ENCODE peak calls at places on chromosomes 12 and 14, in six cellular contexts. One of them, this sample, is unnamed.

GRCh38 chr14:104694991-104695659 is 5.7 kb downstream of the INF2 start:
- DNase-seq in right lobe of liver: no peak
- DNase-seq in fibroblast of lung: peak
- DNase-seq in GM12865: no peak
- DNase-seq in HCT116: no peak
- DNase-seq in endodermal cell: no peak
- DNase-seq in this sample: no peak

GRCh38 chr14:105384605-105385321 is 13.6 kb upstream of the TEX22 start:
- DNase-seq in fibroblast of lung: no peak
- DNase-seq in endodermal cell: no peak
- DNase-seq in GM12865: no peak
- DNase-seq in right lobe of liver: no peak
- DNase-seq in HCT116: no peak
- DNase-seq in this sample: no peak

GRCh38 chr12:112606611-112607366 is 184.8 kb upstream of the RPH3A start:
- DNase-seq in GM12865: no peak
- DNase-seq in fibroblast of lung: no peak
- DNase-seq in HCT116: no peak
- DNase-seq in right lobe of liver: no peak
- DNase-seq in endodermal cell: peak
- DNase-seq in this sample: no peak

GRCh38 chr12:112350593-112351592 is 31.3 kb downstream of the HECTD4 start:
- DNase-seq in HCT116: no peak
- DNase-seq in right lobe of liver: no peak
- DNase-seq in fibroblast of lung: peak
- DNase-seq in GM12865: peak
- DNase-seq in endodermal cell: no peak
- DNase-seq in this sample: no peak

GRCh38 chr12:62297321-62297720 is 37.1 kb downstream of the USP15 start:
- DNase-seq in HCT116: no peak
- DNase-seq in GM12865: no peak
- DNase-seq in right lobe of liver: no peak
- DNase-seq in endodermal cell: no peak
- DNase-seq in fibroblast of lung: no peak
- DNase-seq in this sample: no peak

GRCh38 chr12:132560831-132561783 is 49.3 kb downstream of the LRCOL1 start:
- DNase-seq in HCT116: peak
- DNase-seq in right lobe of liver: no peak
- DNase-seq in GM12865: peak
- DNase-seq in endodermal cell: peak
- DNase-seq in fibroblast of lung: peak
- DNase-seq in this sample: peak

GRCh38 chr12:133231001-133231400 is 4.7 kb downstream of the ANHX start:
- DNase-seq in fibroblast of lung: no peak
- DNase-seq in endodermal cell: peak
- DNase-seq in HCT116: no peak
- DNase-seq in right lobe of liver: no peak
- DNase-seq in GM12865: no peak
- DNase-seq in this sample: no peak

GRCh38 chr12:113071427-113072112 is 15.0 kb downstream of the DTX1 start:
- DNase-seq in endodermal cell: peak
- DNase-seq in HCT116: no peak
- DNase-seq in GM12865: no peak
- DNase-seq in right lobe of liver: peak
- DNase-seq in fibroblast of lung: no peak
- DNase-seq in this sample: no peak

GRCh38 chr12:42741771-42742510 is 152.4 kb upstream of the PRICKLE1 start:
- DNase-seq in GM12865: no peak
- DNase-seq in endodermal cell: no peak
- DNase-seq in HCT116: no peak
- DNase-seq in fibroblast of lung: peak
- DNase-seq in right lobe of liver: no peak
- DNase-seq in this sample: no peak

GRCh38 chr14:90611936-90612335 is 204.3 kb downstream of the TTC7B start:
- DNase-seq in right lobe of liver: no peak
- DNase-seq in HCT116: no peak
- DNase-seq in endodermal cell: no peak
- DNase-seq in fibroblast of lung: no peak
- DNase-seq in GM12865: no peak
- DNase-seq in this sample: no peak
- TF ChIP-seq CTCF in right lobe of liver: no peak
- TF ChIP-seq CTCF in HCT116: no peak
- TF ChIP-seq CTCF in endodermal cell: no peak
- TF ChIP-seq CTCF in fibroblast of lung: no peak
- TF ChIP-seq CTCF in GM12865: no peak
- TF ChIP-seq CTCF in this sample: no peak

DNA sequence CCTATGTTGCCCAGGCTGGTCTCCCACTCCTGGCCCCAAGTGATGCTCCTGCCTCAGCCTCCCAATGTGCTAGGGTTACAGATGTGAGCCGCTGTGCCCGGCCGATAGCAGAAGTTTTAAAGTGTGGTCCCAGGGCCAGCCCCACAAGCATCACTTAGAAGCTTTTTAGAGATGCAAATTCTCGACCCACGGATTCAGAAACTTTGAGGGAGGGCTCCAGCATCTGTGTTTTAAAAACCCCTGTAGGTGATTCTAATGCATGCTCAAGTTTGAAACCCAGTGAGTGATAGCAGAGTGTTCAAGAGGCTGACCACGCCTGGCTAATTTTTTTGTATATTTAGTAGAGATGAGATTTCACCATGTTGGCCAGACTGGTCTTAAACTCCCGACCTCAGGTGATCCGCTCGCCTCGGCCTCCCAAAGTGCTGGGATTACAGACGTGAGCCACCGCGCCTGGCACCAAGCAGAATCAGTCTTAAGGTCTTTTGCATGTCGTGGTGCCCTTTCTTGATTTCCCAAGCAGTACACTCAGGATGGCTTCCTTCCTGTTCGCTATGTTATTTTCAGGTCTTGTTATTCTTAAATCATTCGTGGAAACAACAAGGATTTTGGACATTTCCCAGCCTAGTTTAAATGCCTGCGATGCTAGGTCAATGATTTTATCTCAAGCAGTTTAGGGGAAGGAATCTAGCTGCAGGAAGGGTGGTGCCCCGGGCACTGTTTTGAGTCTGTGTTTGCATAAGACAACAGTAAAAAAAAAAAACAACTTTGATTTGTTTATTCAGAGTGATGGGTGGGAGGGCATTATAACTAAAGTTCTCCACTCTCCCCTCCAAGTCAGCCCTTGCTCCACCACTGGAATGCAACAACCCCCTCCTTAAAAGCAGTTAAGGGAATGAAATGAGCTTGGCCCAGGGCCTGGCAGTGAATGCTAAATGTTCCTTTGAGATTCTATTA is 9.2 kb upstream of the RILPL2 start:
- DNase-seq in GM12865: peak
- DNase-seq in endodermal cell: no peak
- DNase-seq in HCT116: no peak
- DNase-seq in fibroblast of lung: peak
- DNase-seq in right lobe of liver: no peak
- DNase-seq in this sample: no peak
- H3K4me3 ChIP-seq in GM12865: peak
- H3K4me3 ChIP-seq in endodermal cell: no peak
- H3K4me3 ChIP-seq in HCT116: no peak
- H3K4me3 ChIP-seq in fibroblast of lung: no peak
- H3K4me3 ChIP-seq in right lobe of liver: no peak
- H3K4me3 ChIP-seq in this sample: no peak

GRCh38 chr14:69152944-69153847 is at the start of gene DCAF5:
- DNase-seq in fibroblast of lung: peak
- DNase-seq in right lobe of liver: peak
- DNase-seq in endodermal cell: peak
- DNase-seq in GM12865: peak
- DNase-seq in HCT116: peak
- DNase-seq in this sample: peak
- TF ChIP-seq CTCF in fibroblast of lung: no peak
- TF ChIP-seq CTCF in right lobe of liver: peak
- TF ChIP-seq CTCF in endodermal cell: no peak
- TF ChIP-seq CTCF in GM12865: no peak
- TF ChIP-seq CTCF in HCT116: no peak
- TF ChIP-seq CTCF in this sample: no peak

DNA sequence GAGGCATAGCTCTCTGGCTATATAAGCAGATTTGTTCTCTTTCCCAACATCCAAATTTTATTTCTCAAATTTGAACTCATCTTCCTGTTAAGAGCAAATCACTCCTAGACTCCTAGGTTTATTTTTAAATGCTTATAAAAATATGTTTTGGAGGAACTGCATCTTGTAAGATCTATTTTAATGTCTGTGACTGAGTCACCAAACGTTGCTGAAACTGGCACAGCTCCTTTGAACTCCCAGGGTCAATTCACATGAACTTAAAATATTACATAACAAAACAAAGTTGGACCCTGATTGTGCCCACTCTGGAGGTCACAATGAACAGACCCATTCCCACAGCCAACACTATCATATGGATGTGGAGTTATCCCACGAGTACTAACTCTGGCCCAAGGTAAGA is 23.9 kb downstream of the ANAPC7 start:
- DNase-seq in HCT116: no peak
- DNase-seq in fibroblast of lung: no peak
- DNase-seq in GM12865: no peak
- DNase-seq in endodermal cell: no peak
- DNase-seq in right lobe of liver: no peak
- DNase-seq in this sample: no peak
- H3K4me3 ChIP-seq in HCT116: no peak
- H3K4me3 ChIP-seq in fibroblast of lung: no peak
- H3K4me3 ChIP-seq in GM12865: no peak
- H3K4me3 ChIP-seq in endodermal cell: no peak
- H3K4me3 ChIP-seq in right lobe of liver: no peak
- H3K4me3 ChIP-seq in this sample: no peak